ENCODE peak calls at places on chromosome 2, in eight cellular contexts. D is head of caudate nucleus, F is endothelial cell, H is MM.1S, B is WTC11, N is fibroblast of lung, U is activated gamma-delta T cell treated with Interleukin-2 at 50 U/mL for 16 hours, C is occipital lobe. R is an unnamed sample.

GRCh38 chr2:161975813-161976160 is 98.2 kb downstream of the DPP4 start:
- DNase-seq in C (no peak), B (no peak), U (no peak), D (no peak), N (no peak), H (no peak), F (no peak), R (no peak)

GRCh38 chr2:17762457-17762856 is 8.5 kb downstream of the GEN1 start:
- DNase-seq in N (no peak), B (no peak), D (no peak), C (no peak), U (no peak), H (no peak), F (no peak), R (no peak)

GRCh38 chr2:163681765-163682164 is 54.0 kb downstream of the FIGN start:
- DNase-seq in N (peak), D (no peak), F (no peak), H (no peak), U (no peak), C (no peak), B (no peak), R (peak)

GRCh38 chr2:237488901-237489860 is 2.1 kb downstream of the MLPH start:
- DNase-seq in U (no peak), D (no peak), B (no peak), N (peak), F (no peak), H (no peak), C (no peak), R (no peak)

GRCh38 chr2:222930862-222931261 is 70.0 kb downstream of the ACSL3 start:
- DNase-seq in N (peak), F (no peak), B (no peak), U (no peak), D (no peak), H (no peak), C (no peak), R (no peak)

GRCh38 chr2:63865159-63865799 is 23.6 kb downstream of the UGP2 start:
- DNase-seq in F (no peak), U (no peak), N (no peak), B (no peak), D (no peak), C (no peak), H (no peak), R (no peak)

GRCh38 chr2:131010566-131010965 is 82.7 kb downstream of the FAM168B start:
- DNase-seq in D (no peak), U (no peak), C (no peak), H (no peak), N (no peak), F (no peak), B (no peak), R (no peak)

GRCh38 chr2:88252646-88253045 is 82.5 kb downstream of the THNSL2 start:
- DNase-seq in C (no peak), F (no peak), U (no peak), B (no peak), N (no peak), D (no peak), H (no peak), R (no peak)

GRCh38 chr2:236214331-236214995 is 46.3 kb upstream of the GBX2 start:
- DNase-seq in U (no peak), N (no peak), F (no peak), D (peak), B (no peak), H (no peak), C (no peak), R (no peak)

GRCh38 chr2:139556789-139557188 is 776.6 kb upstream of the NXPH2 start:
- DNase-seq in D (no peak), B (no peak), F (no peak), U (no peak), N (no peak), C (no peak), H (no peak), R (no peak)

GRCh38 chr2:69652206-69652605 is 8.7 kb upstream of the AAK1 start:
- DNase-seq in C (no peak), H (no peak), N (peak), D (no peak), U (no peak), B (no peak), F (no peak), R (no peak)

GRCh38 chr2:165013944-165014619 is 58.8 kb upstream of the SLC38A11 start:
- DNase-seq in H (no peak), U (no peak), F (no peak), C (no peak), N (no peak), D (no peak), B (no peak), R (no peak)

GRCh38 chr2:113720167-113720566 is 36.3 kb downstream of the SLC35F5 start:
- DNase-seq in H (peak), F (no peak), U (no peak), D (no peak), C (no peak), B (no peak), N (peak), R (no peak)

GRCh38 chr2:227655454-227655853 is 11.2 kb upstream of the SCYGR5 start:
- DNase-seq in H (no peak), U (no peak), D (no peak), C (no peak), N (peak), B (no peak), F (no peak), R (no peak)

GRCh38 chr2:130806370-130806769 is 30.3 kb upstream of the ARHGEF4 start:
- DNase-seq in U (no peak), H (no peak), D (no peak), B (no peak), N (no peak), C (no peak), F (no peak), R (no peak)

GRCh38 chr2:119494163-119494790 is 30.0 kb downstream of the SCTR start:
- DNase-seq in F (no peak), N (no peak), C (no peak), D (no peak), H (no peak), U (no peak), B (no peak), R (no peak)

GRCh38 chr2:43080626-43081025 is 145.8 kb downstream of the ZFP36L2 start:
- DNase-seq in C (no peak), D (no peak), F (no peak), H (no peak), N (no peak), U (no peak), B (no peak), R (no peak)

R was measured in Ammon's horn.